ENCODE peak calls at places on chromosome 2, in five cellular contexts. T is IMR-90, N is mesenchymal stem cell, H is trophoblast cell, P is H1. D is an unnamed sample. For H3K36me3, the result is how much of the 10 kb centered on the place peaks cover.

GRCh38 chr2:16058256-16058655 is 117.9 kb downstream of the MYCN start:
- DNase-seq in T (no peak), H (no peak), N (no peak), P (no peak), D (no peak)

GRCh38 chr2:224556381-224556780 is 28.8 kb downstream of the CUL3 start:
- DNase-seq in T (no peak), H (no peak), P (no peak), N (no peak), D (no peak)

GRCh38 chr2:58764321-58765099 is 523.4 kb upstream of the FANCL start:
- DNase-seq in T (no peak), P (no peak), N (no peak), H (no peak), D (no peak)

GRCh38 chr2:236321430-236321829 is 57.2 kb upstream of the ASB18 start:
- DNase-seq in N (no peak), T (no peak), H (no peak), P (no peak), D (no peak)

GRCh38 chr2:45227347-45227746 is 218.1 kb upstream of the SIX2 start:
- DNase-seq in H (no peak), T (no peak), P (no peak), N (no peak), D (no peak)

GRCh38 chr2:25072606-25073005 is 30.7 kb downstream of the EFR3B start:
- DNase-seq in H (peak), T (no peak), N (no peak), P (no peak), D (no peak)

GRCh38 chr2:36235877-36236276 is 119.7 kb upstream of the CRIM1 start:
- DNase-seq in P (no peak), T (no peak), N (no peak), H (no peak), D (no peak)

GRCh38 chr2:134843968-134844367 is 5.6 kb downstream of the ACMSD start:
- DNase-seq in T (no peak), N (no peak), H (no peak), P (no peak), D (no peak)

GRCh38 chr2:156672569-156673270 is 236.5 kb downstream of the GPD2 start:
- DNase-seq in H (no peak), N (no peak), P (no peak), T (no peak), D (no peak)

GRCh38 chr2:17309741-17310339 is 208.4 kb downstream of the RAD51AP2 start:
- DNase-seq in H (peak), T (peak), N (peak), P (peak), D (peak)

GRCh38 chr2:45458909-45459563 is 152.0 kb downstream of the SRBD1 start:
- DNase-seq in P (no peak), N (peak), T (peak), H (peak), D (no peak)

GRCh38 chr2:133843091-133843490 is 274.8 kb upstream of the NCKAP5 start:
- DNase-seq in H (no peak), N (no peak), T (peak), P (no peak), D (no peak)

GRCh38 chr2:172248381-172249173 is 145.9 kb upstream of the DLX2 start:
- DNase-seq in N (no peak), H (peak), P (no peak), T (peak), D (no peak)

GRCh38 chr2:73386894-73387636 is 1.4 kb downstream of the ALMS1 start:
- DNase-seq in H (no peak), P (no peak), T (no peak), N (no peak), D (no peak)

GRCh38 chr2:109494351-109494750 is 119.4 kb downstream of the SEPTIN10 start:
- DNase-seq in N (no peak), T (no peak), H (no peak), P (no peak), D (no peak)

GRCh38 chr2:189819297-189819704 is 35.1 kb downstream of the PMS1 start:
- DNase-seq in T (peak), P (no peak), N (peak), H (no peak), D (no peak)

GRCh38 chr2:134289225-134289624 is 35.4 kb downstream of the MGAT5 start:
- DNase-seq in P (no peak), T (no peak), H (no peak), N (no peak), D (no peak)

GRCh38 chr2:54106631-54107454 is 8.6 kb upstream of the ACYP2 start:
- DNase-seq in H (peak), P (no peak), T (peak), N (peak), D (no peak)

GRCh38 chr2:68721482-68722071 is 13.0 kb upstream of the ARHGAP25 start:
- DNase-seq in T (no peak), N (no peak), H (no peak), P (no peak), D (no peak)

GRCh38 chr2:83615491-83615890 is 843.6 kb downstream of the SUCLG1 start:
- DNase-seq in P (no peak), H (peak), T (no peak), N (no peak), D (no peak)

GRCh38 chr2:134217924-134218323 is 35.9 kb upstream of the MGAT5 start:
- DNase-seq in P (no peak), N (peak), H (peak), T (peak), D (no peak)

GRCh38 chr2:185279999-185280398 is 458.6 kb upstream of the FSIP2 start:
- DNase-seq in T (peak), P (no peak), H (peak), N (peak), D (no peak)

GRCh38 chr2:150538582-150539236 is 51.2 kb upstream of the RND3 start:
- DNase-seq in T (peak), H (peak), N (peak), P (no peak), D (no peak)

GRCh38 chr2:63334910-63335309 is 253.4 kb downstream of the WDPCP start:
- DNase-seq in T (no peak), P (no peak), H (no peak), N (no peak), D (no peak)

GRCh38 chr2:177295479-177295878 is 31.0 kb upstream of the NFE2L2 start:
- DNase-seq in N (peak), H (no peak), P (no peak), T (peak), D (no peak)

GRCh38 chr2:237449193-237449797 is 35.3 kb upstream of the COL6A3 start:
- DNase-seq in H (no peak), P (no peak), T (peak), N (peak), D (no peak)

GRCh38 chr2:233314180-233314579 is 6.6 kb downstream of the SAG start:
- DNase-seq in T (no peak), P (no peak), H (no peak), N (no peak), D (no peak)

GRCh38 chr2:15797231-15797945 is 143.0 kb upstream of the MYCN start:
- DNase-seq in P (no peak), N (no peak), H (peak), T (no peak), D (no peak)

GRCh38 chr2:95525294-95526035 is 40.9 kb upstream of the TRIM43B start:
- DNase-seq in H (no peak), N (no peak), T (no peak), P (no peak), D (no peak)

GRCh38 chr2:241508240-241508509 is 209 bp downstream of the STK25 start:
- DNase-seq in P (no peak), T (no peak), H (no peak), N (no peak), D (no peak)

GRCh38 chr2:70570041-70570661 is 16.5 kb upstream of the TGFA start:
- DNase-seq in N (no peak), P (no peak), T (no peak), H (peak), D (no peak)

GRCh38 chr2:62158444-62159121 is 37.3 kb upstream of the B3GNT2 start:
- DNase-seq in H (no peak), N (no peak), T (no peak), P (no peak), D (no peak)

GRCh38 chr2:111898703-111899514 is 502 bp downstream of the MERTK start:
- DNase-seq in H (peak), T (no peak), P (no peak), N (peak), D (peak)

GRCh38 chr2:111896007-111896406 is 2.4 kb upstream of the MERTK start:
- DNase-seq in T (no peak), P (no peak), N (no peak), H (no peak), D (no peak)

GRCh38 chr2:111897630-111897923 is 830 bp upstream of the MERTK start:
- DNase-seq in P (no peak), N (no peak), H (no peak), T (no peak), D (no peak)

GRCh38 chr2:111896576-111896975 is 1.8 kb upstream of the MERTK start:
- DNase-seq in P (no peak), N (no peak), T (no peak), H (no peak), D (no peak)

GRCh38 chr2:111897924-111898702 is at the start of gene MERTK:
- DNase-seq in T (peak), N (peak), H (peak), P (peak), D (peak)
- H3K14ac ChIP-seq in T (peak), N (no peak), H (peak), P (no peak), D (peak)

DNA sequence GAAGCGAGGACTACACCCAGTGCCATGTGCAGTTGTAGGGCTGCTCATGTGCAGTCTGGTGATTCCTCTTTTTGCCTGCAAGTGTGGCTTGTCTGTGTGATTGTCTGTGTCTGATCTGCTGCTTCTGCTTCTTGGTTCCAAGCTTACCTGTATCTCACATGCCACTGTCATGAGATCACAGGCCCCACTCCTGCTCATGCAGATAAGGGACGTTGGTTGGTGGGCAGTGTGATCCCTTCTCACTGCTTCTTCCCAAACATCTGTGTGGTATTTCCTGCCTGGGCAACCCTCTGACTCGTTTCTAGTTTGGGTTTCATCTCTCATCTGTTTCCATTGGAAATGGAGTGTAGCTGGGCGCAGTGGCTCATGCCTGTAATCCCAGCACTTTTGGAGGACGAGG is 27.1 kb downstream of the RRM2 start:
- DNase-seq in H (peak), N (no peak), P (no peak), T (no peak), D (no peak)
- H3K36me3 ChIP-seq in H (under half), N (under half), P (under half), T (under half), D (under half)

GRCh38 chr2:27264753-27265535 is 2.1 kb upstream of the SLC30A3 start:
- DNase-seq in P (no peak), H (peak), N (peak), T (peak), D (peak)
- H3K14ac ChIP-seq in P (no peak), H (no peak), N (no peak), T (no peak), D (no peak)

GRCh38 chr2:145379934-145380333 is 860.0 kb upstream of the ZEB2 start:
- DNase-seq in H (no peak), N (peak), P (no peak), T (no peak), D (no peak)
- H3K36me3 ChIP-seq in H (under half), N (under half), P (under half), T (under half), D (under half)

DNA sequence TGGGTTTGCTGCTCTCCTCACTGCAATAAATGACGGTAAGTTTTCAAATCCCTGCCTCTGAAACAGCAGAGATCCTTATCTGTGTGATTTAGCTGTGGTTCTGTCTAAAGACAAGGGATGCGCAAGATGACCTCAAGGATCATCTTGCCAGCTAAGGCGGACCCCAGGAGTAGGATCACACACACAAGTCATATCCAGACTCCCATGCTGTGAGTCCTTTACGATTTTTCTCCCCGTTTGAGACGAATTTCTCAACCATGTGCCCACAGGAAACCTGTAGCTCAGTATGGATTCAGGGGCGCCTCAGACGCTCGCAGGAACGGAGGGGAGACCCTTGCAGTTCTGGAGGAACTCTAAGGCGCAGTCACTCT is 11.1 kb upstream of the DCTN1 start:
- DNase-seq in H (peak), N (peak), T (peak), P (no peak), D (no peak)
- H3K14ac ChIP-seq in H (peak), N (no peak), T (peak), P (no peak), D (no peak)

GRCh38 chr2:169806586-169806985 is 7.9 kb downstream of the SSB start:
- DNase-seq in P (no peak), T (no peak), N (no peak), H (no peak), D (no peak)

GRCh38 chr2:169803480-169803879 is 4.8 kb downstream of the SSB start:
- DNase-seq in N (no peak), P (no peak), H (no peak), T (no peak), D (no peak)

GRCh38 chr2:169808211-169808610 is 9.5 kb downstream of the SSB start:
- DNase-seq in T (peak), P (no peak), H (peak), N (no peak), D (no peak)
- H3K36me3 ChIP-seq in T (under half), P (under half), H (under half), N (under half), D (half or more)

GRCh38 chr2:206974556-206974955 is 35.2 kb downstream of the CPO start:
- DNase-seq in T (no peak), N (no peak), P (no peak), H (no peak), D (no peak)
- H3K14ac ChIP-seq in T (no peak), N (no peak), P (no peak), H (no peak), D (no peak)

DNA sequence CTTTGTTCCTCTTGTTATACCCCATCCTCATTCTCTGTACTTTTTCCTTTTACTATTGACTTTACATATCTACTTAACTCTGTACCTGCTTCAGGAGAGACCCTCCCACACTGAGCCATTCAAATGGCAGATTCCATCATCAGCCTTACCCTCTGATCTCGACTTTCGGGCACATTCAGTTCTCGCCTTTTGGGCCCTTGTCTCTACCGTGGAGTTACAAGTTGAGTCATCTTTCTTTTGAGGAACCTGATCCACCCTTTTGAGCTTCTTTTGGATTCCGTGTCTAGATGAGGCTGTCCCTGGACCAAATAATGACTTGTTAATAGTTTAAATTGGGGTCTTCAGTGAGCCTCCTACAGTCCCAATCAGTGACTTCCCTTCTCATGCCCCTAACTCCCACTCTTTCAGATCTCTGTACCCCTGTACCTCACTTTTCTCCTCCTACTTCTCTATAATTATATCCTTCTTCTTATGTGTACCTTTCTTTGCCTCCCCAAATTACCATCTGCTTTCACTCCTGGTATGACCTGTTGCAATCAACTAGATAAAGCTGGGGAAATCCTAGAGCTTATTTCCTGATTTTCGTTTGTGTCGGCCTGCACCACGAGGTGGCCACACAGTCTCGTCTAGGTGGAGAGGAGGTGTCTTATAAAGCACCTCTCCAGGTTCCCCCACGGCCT is 17.2 kb downstream of the SP110 start:
- DNase-seq in T (no peak), N (no peak), P (no peak), H (no peak), D (no peak)
- H3K36me3 ChIP-seq in T (under half), N (under half), P (under half), H (under half), D (under half)

D was measured in neuronal stem cell.